ENCODE peak calls at places on chromosome 11, in seven cellular contexts. One of them, this sample, is unnamed.

GRCh38 chr11:23632293-23632692 is 772.0 kb upstream of the CCDC179 start:
- DNase-seq in ovary: no peak
- DNase-seq in tibial nerve: no peak
- DNase-seq in A549: no peak
- DNase-seq in sigmoid colon: no peak
- DNase-seq in stomach: no peak
- DNase-seq in H1: no peak
- DNase-seq in this sample: no peak

GRCh38 chr11:19935507-19935906 is 222.9 kb downstream of the NAV2 start:
- DNase-seq in A549: peak; percentile 31
- DNase-seq in ovary: no peak
- DNase-seq in tibial nerve: no peak
- DNase-seq in sigmoid colon: no peak
- DNase-seq in stomach: no peak
- DNase-seq in H1: no peak
- DNase-seq in this sample: no peak

GRCh38 chr11:104339383-104339831 is 175.5 kb upstream of the PDGFD start:
- DNase-seq in H1: no peak
- DNase-seq in A549: no peak
- DNase-seq in sigmoid colon: no peak
- DNase-seq in ovary: no peak
- DNase-seq in stomach: no peak
- DNase-seq in tibial nerve: no peak
- DNase-seq in this sample: no peak

GRCh38 chr11:68827733-68828132 is 14.0 kb downstream of the CPT1A start:
- DNase-seq in A549: no peak
- DNase-seq in tibial nerve: no peak
- DNase-seq in H1: no peak
- DNase-seq in ovary: no peak
- DNase-seq in sigmoid colon: no peak
- DNase-seq in stomach: no peak
- DNase-seq in this sample: no peak

GRCh38 chr11:72350752-72351151 is 83.6 kb downstream of the CLPB start:
- DNase-seq in tibial nerve: no peak
- DNase-seq in sigmoid colon: no peak
- DNase-seq in A549: no peak
- DNase-seq in stomach: no peak
- DNase-seq in ovary: no peak
- DNase-seq in H1: no peak
- DNase-seq in this sample: no peak

GRCh38 chr11:78564037-78564888 is 10.4 kb downstream of the NARS2 start:
- DNase-seq in sigmoid colon: no peak
- DNase-seq in A549: peak; percentile 67
- DNase-seq in tibial nerve: peak; percentile 91
- DNase-seq in H1: no peak
- DNase-seq in ovary: no peak
- DNase-seq in stomach: no peak
- DNase-seq in this sample: no peak

GRCh38 chr11:35433588-35433987 is 14.2 kb upstream of the SLC1A2 start:
- DNase-seq in tibial nerve: no peak
- DNase-seq in sigmoid colon: no peak
- DNase-seq in H1: no peak
- DNase-seq in stomach: no peak
- DNase-seq in A549: no peak
- DNase-seq in ovary: no peak
- DNase-seq in this sample: no peak

GRCh38 chr11:75816561-75817239 is 1.7 kb downstream of the UVRAG start:
- DNase-seq in A549: no peak
- DNase-seq in ovary: no peak
- DNase-seq in stomach: no peak
- DNase-seq in tibial nerve: no peak
- DNase-seq in H1: no peak
- DNase-seq in sigmoid colon: no peak
- DNase-seq in this sample: no peak

GRCh38 chr11:96139692-96140091 is 203.3 kb downstream of the MAML2 start:
- DNase-seq in H1: no peak
- DNase-seq in stomach: no peak
- DNase-seq in tibial nerve: no peak
- DNase-seq in A549: no peak
- DNase-seq in ovary: no peak
- DNase-seq in sigmoid colon: no peak
- DNase-seq in this sample: no peak

GRCh38 chr11:17486666-17487065 is 10.0 kb upstream of the ABCC8 start:
- DNase-seq in ovary: no peak
- DNase-seq in stomach: no peak
- DNase-seq in A549: no peak
- DNase-seq in tibial nerve: no peak
- DNase-seq in H1: no peak
- DNase-seq in sigmoid colon: no peak
- DNase-seq in this sample: no peak

GRCh38 chr11:28169816-28170215 is 61.6 kb downstream of the METTL15 start:
- DNase-seq in stomach: no peak
- DNase-seq in ovary: no peak
- DNase-seq in tibial nerve: no peak
- DNase-seq in A549: no peak
- DNase-seq in sigmoid colon: no peak
- DNase-seq in H1: no peak
- DNase-seq in this sample: no peak

GRCh38 chr11:128483211-128483788 is 104.1 kb downstream of the ETS1 start:
- DNase-seq in A549: no peak
- DNase-seq in stomach: no peak
- DNase-seq in ovary: no peak
- DNase-seq in tibial nerve: no peak
- DNase-seq in H1: no peak
- DNase-seq in sigmoid colon: no peak
- DNase-seq in this sample: no peak

GRCh38 chr11:11706022-11706421 is 84.2 kb upstream of the GALNT18 start:
- DNase-seq in ovary: no peak
- DNase-seq in H1: no peak
- DNase-seq in sigmoid colon: peak; percentile 52
- DNase-seq in stomach: no peak
- DNase-seq in tibial nerve: no peak
- DNase-seq in A549: no peak
- DNase-seq in this sample: no peak

GRCh38 chr11:86688398-86689179 is 16.2 kb upstream of the ME3 start:
- DNase-seq in H1: no peak
- DNase-seq in ovary: no peak
- DNase-seq in tibial nerve: no peak
- DNase-seq in A549: peak; percentile 36
- DNase-seq in sigmoid colon: no peak
- DNase-seq in stomach: no peak
- DNase-seq in this sample: peak; percentile 23

GRCh38 chr11:35619754-35620640 is 1.7 kb downstream of the FJX1 start:
- DNase-seq in H1: peak; percentile 73
- DNase-seq in sigmoid colon: peak; percentile 63
- DNase-seq in tibial nerve: no peak
- DNase-seq in A549: peak; percentile 18
- DNase-seq in ovary: peak; percentile 15
- DNase-seq in stomach: no peak
- DNase-seq in this sample: no peak

GRCh38 chr11:42526366-42526765 is 785.4 kb upstream of the API5 start:
- DNase-seq in tibial nerve: no peak
- DNase-seq in H1: no peak
- DNase-seq in stomach: no peak
- DNase-seq in sigmoid colon: no peak
- DNase-seq in A549: no peak
- DNase-seq in ovary: no peak
- DNase-seq in this sample: no peak

GRCh38 chr11:47908198-47908597 is 60.0 kb upstream of the NUP160 start:
- DNase-seq in ovary: no peak
- DNase-seq in sigmoid colon: no peak
- DNase-seq in stomach: no peak
- DNase-seq in H1: no peak
- DNase-seq in tibial nerve: no peak
- DNase-seq in A549: no peak
- DNase-seq in this sample: no peak

GRCh38 chr11:22192289-22192641 is 620 bp upstream of the ANO5 start:
- DNase-seq in sigmoid colon: no peak
- DNase-seq in H1: no peak
- DNase-seq in A549: peak; percentile 60
- DNase-seq in stomach: peak; percentile 25
- DNase-seq in ovary: no peak
- DNase-seq in tibial nerve: no peak
- DNase-seq in this sample: peak; percentile 43

GRCh38 chr11:13008625-13009475 is at the start of gene RASSF10:
- DNase-seq in H1: peak; percentile 95
- DNase-seq in ovary: no peak
- DNase-seq in A549: peak; percentile 89
- DNase-seq in tibial nerve: no peak
- DNase-seq in stomach: peak; percentile 94
- DNase-seq in sigmoid colon: peak; percentile 63
- DNase-seq in this sample: peak; percentile 90

GRCh38 chr11:78201096-78201495 is 12.4 kb downstream of the USP35 start:
- DNase-seq in stomach: no peak
- DNase-seq in H1: no peak
- DNase-seq in A549: no peak
- DNase-seq in ovary: no peak
- DNase-seq in tibial nerve: no peak
- DNase-seq in sigmoid colon: no peak
- DNase-seq in this sample: no peak

GRCh38 chr11:3080104-3080503 is 22.9 kb upstream of the CARS1 start:
- DNase-seq in tibial nerve: no peak
- DNase-seq in H1: no peak
- DNase-seq in ovary: no peak
- DNase-seq in stomach: no peak
- DNase-seq in sigmoid colon: no peak
- DNase-seq in A549: no peak
- DNase-seq in this sample: no peak

DNA sequence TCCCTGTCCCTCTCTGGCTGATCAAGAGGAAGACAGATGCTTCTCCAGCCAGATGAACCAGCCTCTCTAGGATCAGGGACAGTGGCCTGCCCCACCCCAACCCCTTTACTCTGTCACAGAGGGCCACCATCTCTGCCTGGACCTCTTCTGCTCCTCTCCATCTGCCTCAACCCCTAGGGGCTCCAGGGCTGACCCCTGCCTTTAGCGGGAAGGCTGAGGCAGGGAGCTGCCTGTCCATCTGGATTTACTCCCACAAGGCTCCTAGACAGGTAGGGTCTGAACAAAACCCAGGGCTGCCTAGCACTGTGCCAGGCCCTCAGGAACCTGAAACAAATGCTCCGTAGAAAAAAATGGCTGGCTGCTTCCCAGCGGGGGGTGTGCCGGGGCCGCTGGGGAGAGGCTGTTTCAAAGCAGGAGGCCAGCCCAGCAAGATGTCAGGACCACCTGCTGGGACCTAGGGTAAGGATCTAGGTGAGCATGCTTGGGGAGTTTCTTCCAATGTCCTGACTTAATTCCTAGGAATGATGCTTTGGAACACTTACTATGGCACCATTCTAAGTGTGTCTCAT is 3.2 kb downstream of the CHST1 start:
- DNase-seq in H1: no peak
- DNase-seq in sigmoid colon: peak; percentile 37
- DNase-seq in A549: no peak
- DNase-seq in ovary: no peak
- DNase-seq in tibial nerve: no peak
- DNase-seq in stomach: no peak
- DNase-seq in this sample: no peak
- H3K27ac ChIP-seq in H1: no peak overlapping the region
- H3K27ac ChIP-seq in sigmoid colon: no peak overlapping the region
- H3K27ac ChIP-seq in A549: no peak overlapping the region
- H3K27ac ChIP-seq in ovary: no peak overlapping the region
- H3K27ac ChIP-seq in tibial nerve: no peak overlapping the region
- H3K27ac ChIP-seq in stomach: no peak overlapping the region
- H3K27ac ChIP-seq in this sample: no peak overlapping the region

GRCh38 chr11:65488273-65489058 is 10.4 kb upstream of the MALAT1 start:
- DNase-seq in sigmoid colon: peak; percentile 88
- DNase-seq in A549: peak; percentile 66
- DNase-seq in stomach: no peak
- DNase-seq in H1: no peak
- DNase-seq in ovary: peak; percentile 64
- DNase-seq in tibial nerve: peak; percentile 58
- DNase-seq in this sample: no peak
- TF ChIP-seq EP300 in sigmoid colon: peak; percentile 75
- TF ChIP-seq EP300 in A549: no peak
- TF ChIP-seq EP300 in stomach: peak; percentile 35
- TF ChIP-seq EP300 in H1: no peak
- TF ChIP-seq EP300 in ovary: no peak
- TF ChIP-seq EP300 in tibial nerve: no peak
- TF ChIP-seq EP300 in this sample: no peak

GRCh38 chr11:824942-825341 is 2.8 kb upstream of the CRACR2B start:
- DNase-seq in A549: no peak
- DNase-seq in tibial nerve: no peak
- DNase-seq in H1: no peak
- DNase-seq in ovary: no peak
- DNase-seq in sigmoid colon: no peak
- DNase-seq in stomach: no peak
- DNase-seq in this sample: no peak
- H3K4me1 ChIP-seq in A549: peaks cover 59% of the 10 kb centered on the region
- H3K4me1 ChIP-seq in tibial nerve: peaks cover 63% of the 10 kb centered on the region
- H3K4me1 ChIP-seq in H1: peaks cover 27% of the 10 kb centered on the region
- H3K4me1 ChIP-seq in ovary: peaks cover 13% of the 10 kb centered on the region
- H3K4me1 ChIP-seq in sigmoid colon: no peaks in the 10 kb centered on the region
- H3K4me1 ChIP-seq in stomach: peaks cover 99% of the 10 kb centered on the region
- H3K4me1 ChIP-seq in this sample: peaks cover 71% of the 10 kb centered on the region

DNA sequence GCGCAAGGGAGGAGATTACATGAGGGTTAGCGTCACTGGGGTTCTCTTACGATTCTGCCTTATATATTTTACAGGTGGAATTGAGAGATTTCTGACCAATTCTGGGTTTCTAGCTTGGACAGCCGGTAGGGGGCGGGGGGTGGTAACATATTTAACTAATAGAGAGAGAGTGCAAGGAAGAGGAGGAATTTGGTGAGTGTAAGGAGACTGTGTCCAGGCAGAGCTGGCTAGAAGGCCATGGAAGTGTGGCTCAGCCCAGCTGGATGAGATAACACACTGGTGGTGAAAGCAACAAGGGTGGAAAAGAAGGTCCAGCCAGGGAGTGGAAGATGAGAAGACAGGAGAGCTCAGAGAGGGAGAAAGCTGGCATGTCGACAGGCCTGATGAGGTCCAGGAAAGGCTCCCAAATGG is 56.5 kb downstream of the ST3GAL4 start:
- DNase-seq in H1: no peak
- DNase-seq in sigmoid colon: no peak
- DNase-seq in ovary: peak; percentile 50
- DNase-seq in A549: no peak
- DNase-seq in tibial nerve: no peak
- DNase-seq in stomach: no peak
- DNase-seq in this sample: no peak
- H3K27ac ChIP-seq in H1: no peak overlapping the region
- H3K27ac ChIP-seq in sigmoid colon: peak overlapping the region; percentile 65
- H3K27ac ChIP-seq in ovary: peak overlapping the region; percentile 10
- H3K27ac ChIP-seq in A549: no peak overlapping the region
- H3K27ac ChIP-seq in tibial nerve: peak overlapping the region; percentile 58
- H3K27ac ChIP-seq in stomach: no peak overlapping the region
- H3K27ac ChIP-seq in this sample: peak overlapping the region; percentile 67

This sample was measured in upper lobe of left lung.